ENCODE peak calls at places on chromosome 19, in seven cellular contexts. U is IMR-90; H is mesendoderm; L is Calu3; F is activated CD8-positive, alpha-beta memory T cell treated with anti-CD3 and anti-CD28 coated beads, Interleukin-2, amount 10 ng/mL, durations not matched to agents 7 days and 5 days; R is immature natural killer cell; B is NCI-H446 treated with DMSO at 0.1 percent for 48 hours. A is an unnamed sample.

GRCh38 chr19:10461047-10461949 is 41.0 kb downstream of the PDE4A start:
- DNase-seq in L (peak), U (peak), R (peak), B (no peak), F (peak), H (peak), A (peak)

GRCh38 chr19:50204811-50205675 is 1.6 kb downstream of the MYH14 start:
- DNase-seq in R (no peak), U (no peak), H (peak), F (no peak), L (peak), B (no peak), A (peak)

GRCh38 chr19:2478324-2478755 is 2.4 kb downstream of the GADD45B start:
- DNase-seq in H (peak), L (peak), B (peak), U (peak), F (peak), R (peak), A (peak)

GRCh38 chr19:46691104-46691503 is 25.8 kb downstream of the PRKD2 start:
- DNase-seq in F (no peak), R (no peak), H (no peak), U (no peak), L (no peak), B (no peak), A (no peak)

GRCh38 chr19:2983351-2984195 is 6.2 kb downstream of the TLE6 start:
- DNase-seq in U (peak), H (peak), R (no peak), L (peak), B (peak), F (no peak), A (no peak)

GRCh38 chr19:51005248-51005647 is 3.8 kb upstream of the KLK8 start:
- DNase-seq in U (no peak), R (no peak), H (no peak), L (no peak), F (no peak), B (no peak), A (no peak)

GRCh38 chr19:33379151-33379829 is 5.8 kb downstream of the CEBPG start:
- DNase-seq in F (no peak), R (no peak), U (no peak), H (no peak), L (no peak), B (no peak), A (no peak)

GRCh38 chr19:49772850-49773432 is 6.1 kb downstream of the AP2A1 start:
- DNase-seq in L (no peak), U (no peak), H (no peak), B (no peak), R (no peak), F (no peak), A (peak)

GRCh38 chr19:19489804-19490204 is 25.5 kb downstream of the TSSK6 start:
- DNase-seq in F (no peak), U (no peak), H (no peak), R (no peak), L (no peak), B (no peak), A (no peak)

GRCh38 chr19:30171795-30172642 is 200.2 kb upstream of the ZNF536 start:
- DNase-seq in F (no peak), R (no peak), B (no peak), U (no peak), L (no peak), H (no peak), A (no peak)

GRCh38 chr19:21256722-21257121 is 72.5 kb downstream of the ZNF708 start:
- DNase-seq in H (peak), R (no peak), F (no peak), B (no peak), U (peak), L (no peak), A (no peak)

GRCh38 chr19:41344162-41344561 is 9.6 kb downstream of the TGFB1 start:
- DNase-seq in F (no peak), U (no peak), R (peak), B (no peak), L (no peak), H (no peak), A (no peak)

GRCh38 chr19:13920940-13921744 is 15.1 kb downstream of the CC2D1A start:
- DNase-seq in H (peak), U (peak), F (peak), R (peak), B (peak), L (no peak), A (peak)